ENCODE peak calls at places on chromosomes 4 and X, in four cellular contexts. L, A, I and D are unnamed samples.
A peak's percentile ranks its signal among the peaks of the same experiment; 100 is the strongest.

GRCh38 chr4:37905526-37906169 is 14.8 kb downstream of the TBC1D1 start:
- DNase-seq in L (no peak), A (no peak), I (no peak), D (no peak)

GRCh38 chr4:3471886-3472285 is 8.8 kb downstream of the DOK7 start:
- DNase-seq in L (no peak), A (no peak), I (no peak), D (no peak)

GRCh38 chrX:132257116-132257515 is 37.9 kb upstream of the RAP2C start:
- DNase-seq in L (no peak), A (no peak), I (no peak), D (no peak)

GRCh38 chr4:147739239-147739823 is 7.4 kb downstream of the ARHGAP10 start:
- DNase-seq in L (no peak), A (no peak), I (no peak), D (no peak)

GRCh38 chrX:9519546-9520210 is 54.8 kb downstream of the TBL1X start:
- DNase-seq in L (no peak), A (no peak), I (no peak), D (no peak)

GRCh38 chrX:86133761-86134160 is 14.5 kb upstream of the DACH2 start:
- DNase-seq in L (no peak), A (no peak), I (no peak), D (no peak)

GRCh38 chr4:84792366-84793301 is 173.9 kb downstream of the WDFY3 start:
- DNase-seq in L (no peak), A (no peak), I (no peak), D (no peak)

GRCh38 chrX:72532371-72532770 is 40.3 kb downstream of the HDAC8 start:
- DNase-seq in L (no peak), A (no peak), I (no peak), D (no peak)

GRCh38 chrX:139126493-139126892 is 404.0 kb upstream of the F9 start:
- DNase-seq in L (no peak), A (no peak), I (peak; percentile 57), D (peak; percentile 28)

GRCh38 chr4:53640576-53641459 is 49.5 kb upstream of the LNX1 start:
- DNase-seq in L (no peak), A (no peak), I (peak; percentile 72), D (peak; percentile 22)

GRCh38 chr4:185912779-185913178 is 100.8 kb upstream of the SORBS2 start:
- DNase-seq in L (no peak), A (no peak), I (no peak), D (no peak)

GRCh38 chr4:186887211-186887785 is 163.6 kb upstream of the FAT1 start:
- DNase-seq in L (no peak), A (no peak), I (no peak), D (no peak)

GRCh38 chr4:2042207-2042946 is 16.8 kb upstream of the NAT8L start:
- DNase-seq in L (no peak), A (no peak), I (peak; percentile 49), D (no peak)

GRCh38 chr4:146246381-146246780 is 32.0 kb downstream of the REELD1 start:
- DNase-seq in L (no peak), A (no peak), I (no peak), D (no peak)

GRCh38 chrX:154382483-154383069 is 3.5 kb downstream of the EMD start:
- DNase-seq in L (no peak), A (no peak), I (no peak), D (no peak)

GRCh38 chrX:154381271-154381670 is 2.2 kb downstream of the EMD start:
- DNase-seq in L (no peak), A (no peak), I (no peak), D (no peak)

GRCh38 chrX:154379569-154379951 is 465 bp downstream of the EMD start:
- DNase-seq in L (no peak), A (no peak), I (no peak), D (no peak)

GRCh38 chrX:154380153-154380552 is 1.1 kb downstream of the EMD start:
- DNase-seq in L (no peak), A (no peak), I (no peak), D (no peak)

DNA sequence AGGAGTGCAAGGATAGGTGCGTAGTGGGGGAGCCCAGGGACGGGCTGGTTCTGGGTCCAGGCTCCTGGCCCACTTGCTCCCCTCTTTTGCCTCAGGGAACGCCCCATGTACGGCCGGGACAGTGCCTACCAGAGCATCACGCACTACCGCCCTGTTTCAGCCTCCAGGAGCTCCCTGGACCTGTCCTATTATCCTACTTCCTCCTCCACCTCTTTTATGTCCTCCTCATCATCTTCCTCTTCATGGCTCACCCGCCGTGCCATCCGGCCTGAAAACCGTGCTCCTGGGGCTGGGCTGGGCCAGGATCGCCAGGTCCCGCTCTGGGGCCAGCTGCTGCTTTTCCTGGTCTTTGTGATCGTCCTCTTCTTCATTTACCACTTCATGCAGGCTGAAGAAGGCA is 1.7 kb downstream of the EMD start:
- DNase-seq in L (no peak), A (no peak), I (no peak), D (no peak)
- TF ChIP-seq POLR2AphosphoS5 in L (no peak), A (no peak), I (no peak), D (no peak)

GRCh38 chr4:127875791-127876190 is 4.9 kb upstream of the PLK4 start:
- DNase-seq in L (no peak), A (no peak), I (no peak), D (no peak)

GRCh38 chr4:127880764-127881564 is at the start of gene PLK4:
- DNase-seq in L (peak; percentile 91), A (peak; percentile 94), I (peak; percentile 95), D (peak; percentile 95)

DNA sequence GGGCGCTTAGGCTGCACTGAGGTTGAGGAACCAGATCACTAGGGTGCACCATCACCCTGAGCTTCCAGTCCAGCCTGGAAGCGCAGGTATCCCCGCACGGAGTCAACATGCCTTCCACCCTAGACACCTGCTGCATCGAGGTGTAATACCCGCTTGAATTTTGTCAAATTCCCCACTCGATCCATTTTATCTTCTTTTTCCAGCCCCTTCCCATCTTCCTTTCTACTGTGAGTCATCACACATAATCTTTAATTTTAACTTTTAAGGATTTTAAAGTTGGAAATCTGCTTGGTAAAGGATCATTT is 824 bp downstream of the PLK4 start:
- DNase-seq in L (no peak), A (no peak), I (no peak), D (no peak)
- TF ChIP-seq CTCF in L (no peak), A (no peak), I (no peak), D (no peak)

GRCh38 chrX:13491061-13491460 is 78.3 kb upstream of the EGFL6 start:
- DNase-seq in L (no peak), A (no peak), I (no peak), D (no peak)
- TF ChIP-seq POLR2AphosphoS5 in L (no peak), A (no peak), I (no peak), D (no peak)

GRCh38 chr4:154335588-154335987 is 156.0 kb downstream of the DCHS2 start:
- DNase-seq in L (no peak), A (no peak), I (no peak), D (no peak)

GRCh38 chr4:154329939-154330338 is 161.7 kb downstream of the DCHS2 start:
- DNase-seq in L (no peak), A (no peak), I (no peak), D (no peak)

GRCh38 chr4:154329268-154329858 is 162.2 kb downstream of the DCHS2 start:
- DNase-seq in L (no peak), A (no peak), I (no peak), D (no peak)

GRCh38 chr4:154328030-154328429 is 163.6 kb downstream of the DCHS2 start:
- DNase-seq in L (no peak), A (no peak), I (no peak), D (no peak)

GRCh38 chr4:154332681-154333421 is 158.7 kb downstream of the DCHS2 start:
- DNase-seq in L (no peak), A (no peak), I (no peak), D (no peak)
- TF ChIP-seq CTCF in L (no peak), A (no peak), I (no peak), D (no peak)

GRCh38 chrX:150372756-150373155 is 9.6 kb downstream of the MAMLD1 start:
- DNase-seq in L (no peak), A (no peak), I (no peak), D (no peak)

GRCh38 chrX:150366951-150367545 is 3.9 kb downstream of the MAMLD1 start:
- DNase-seq in L (no peak), A (no peak), I (no peak), D (no peak)

GRCh38 chrX:150372280-150372679 is 9.2 kb downstream of the MAMLD1 start:
- DNase-seq in L (no peak), A (no peak), I (no peak), D (no peak)

GRCh38 chrX:150371877-150372276 is 8.8 kb downstream of the MAMLD1 start:
- DNase-seq in L (no peak), A (no peak), I (no peak), D (no peak)

GRCh38 chrX:150370589-150371312 is 7.6 kb downstream of the MAMLD1 start:
- DNase-seq in L (no peak), A (no peak), I (no peak), D (no peak)
- TF ChIP-seq POLR2AphosphoS5 in L (no peak), A (no peak), I (no peak), D (no peak)